ENCODE peak calls at places on chromosomes 12 and 14, in four cellular contexts. U is H1, P is GM12878, W is K562. G is an unnamed sample.

GRCh38 chr14:89618309-89618708 is 201.3 kb upstream of the FOXN3 start:
- DNase-seq in W (no peak), U (no peak), P (no peak), G (no peak)

GRCh38 chr14:72369106-72369505 is 436.9 kb downstream of the RGS6 start:
- DNase-seq in U (no peak), P (no peak), W (no peak), G (no peak)

GRCh38 chr12:76848132-76848531 is 30.7 kb downstream of the CSRP2 start:
- DNase-seq in U (no peak), W (no peak), P (no peak), G (no peak)

GRCh38 chr14:99460793-99461192 is 19.9 kb downstream of the SETD3 start:
- DNase-seq in U (no peak), P (no peak), W (peak), G (no peak)

GRCh38 chr12:70919597-70920035 is 922 bp downstream of the PTPRR start:
- DNase-seq in W (no peak), P (no peak), U (no peak), G (no peak)

GRCh38 chr12:119468286-119468685 is 125.3 kb upstream of the TMEM233 start:
- DNase-seq in U (no peak), P (no peak), W (no peak), G (no peak)

GRCh38 chr14:93047187-93047586 is 68.5 kb downstream of the ITPK1 start:
- DNase-seq in U (no peak), P (no peak), W (no peak), G (no peak)

GRCh38 chr14:92453691-92454090 is 59.9 kb upstream of the RIN3 start:
- DNase-seq in U (no peak), W (no peak), P (no peak), G (no peak)

GRCh38 chr12:70576341-70577282 is 60.6 kb downstream of the PTPRB start:
- DNase-seq in U (no peak), P (peak), W (peak), G (peak)

GRCh38 chr14:50670196-50670875 is 2.2 kb upstream of the SAV1 start:
- DNase-seq in W (no peak), P (no peak), U (peak), G (no peak)

GRCh38 chr14:100230361-100230760 is 8.6 kb upstream of the YY1 start:
- DNase-seq in P (no peak), U (no peak), W (no peak), G (no peak)

GRCh38 chr12:132710422-132711168 is at the start of gene PGAM5:
- DNase-seq in P (peak), W (peak), U (peak), G (peak)

GRCh38 chr14:80658733-80659132 is 282.8 kb downstream of the CEP128 start:
- DNase-seq in U (no peak), P (no peak), W (no peak), G (no peak)

GRCh38 chr12:47133981-47134380 is 54.2 kb upstream of the AMIGO2 start:
- DNase-seq in P (no peak), U (no peak), W (no peak), G (no peak)

GRCh38 chr14:24409956-24410355 is 11.2 kb downstream of the NYNRIN start:
- DNase-seq in P (no peak), W (no peak), U (no peak), G (no peak)

GRCh38 chr12:22088886-22089285 is 42.9 kb downstream of the CMAS start:
- DNase-seq in W (no peak), U (no peak), P (no peak), G (no peak)

GRCh38 chr14:57963071-57963470 is 97.2 kb upstream of the SLC35F4 start:
- DNase-seq in U (no peak), W (no peak), P (no peak), G (no peak)

GRCh38 chr12:47651368-47652254 is 54.2 kb downstream of the RPAP3 start:
- DNase-seq in P (peak), W (no peak), U (no peak), G (peak)

GRCh38 chr14:64541971-64542838 is 1.7 kb downstream of the HSPA2 start:
- DNase-seq in U (no peak), P (no peak), W (no peak), G (no peak)

GRCh38 chr14:91350813-91351507 is 66.7 kb downstream of the CCDC88C start:
- DNase-seq in W (no peak), P (peak), U (no peak), G (no peak)

GRCh38 chr14:103125098-103126070 is 2.1 kb downstream of the TNFAIP2 start:
- DNase-seq in P (no peak), U (no peak), W (no peak), G (no peak)

GRCh38 chr12:27493260-27493935 is 30.6 kb upstream of the PPFIBP1 start:
- DNase-seq in W (no peak), U (no peak), P (no peak), G (peak)

GRCh38 chr14:102215522-102216250 is 76.0 kb downstream of the WDR20 start:
- DNase-seq in P (no peak), U (no peak), W (no peak), G (no peak)

GRCh38 chr12:6570264-6570887 is 2.3 kb upstream of the NOP2 start:
- DNase-seq in W (peak), P (no peak), U (no peak), G (peak)

GRCh38 chr12:123150273-123150803 is 552 bp downstream of the PITPNM2 start:
- DNase-seq in W (peak), U (no peak), P (no peak), G (peak)

GRCh38 chr14:85532981-85533820 is 3.3 kb downstream of the FLRT2 start:
- DNase-seq in U (no peak), P (no peak), W (no peak), G (peak)

GRCh38 chr12:132176920-132177551 is 32.8 kb downstream of the NOC4L start:
- DNase-seq in U (no peak), W (no peak), P (no peak), G (no peak)

GRCh38 chr12:93221841-93222240 is 155.9 kb upstream of the NUDT4 start:
- DNase-seq in P (no peak), U (no peak), W (no peak), G (no peak)

GRCh38 chr12:2256915-2257314 is 204.1 kb downstream of the CACNA1C start:
- DNase-seq in P (no peak), U (no peak), W (no peak), G (no peak)

GRCh38 chr12:262817-263216 is at the start of gene SLC6A13:
- DNase-seq in P (no peak), U (no peak), W (no peak), G (no peak)

GRCh38 chr14:94026886-94027469 is 838 bp downstream of the OTUB2 start:
- DNase-seq in W (no peak), U (no peak), P (no peak), G (no peak)

GRCh38 chr12:10557329-10557728 is 51.6 kb downstream of the EIF2S3B start:
- DNase-seq in W (no peak), P (no peak), U (no peak), G (no peak)

GRCh38 chr12:107515446-107515958 is 170.1 kb upstream of the PWP1 start:
- DNase-seq in U (peak), P (no peak), W (no peak), G (peak)

GRCh38 chr14:99257122-99257672 is 14.8 kb downstream of the BCL11B start:
- DNase-seq in P (no peak), U (no peak), W (no peak), G (no peak)

GRCh38 chr12:38268612-38269011 is 48.0 kb upstream of the ALG10B start:
- DNase-seq in W (no peak), P (no peak), U (no peak), G (no peak)

GRCh38 chr12:1918081-1918874 is at the start of gene CACNA2D4:
- DNase-seq in U (no peak), W (no peak), P (no peak), G (no peak)

GRCh38 chr12:84508325-84508861 is 404.2 kb downstream of the SLC6A15 start:
- DNase-seq in U (no peak), P (no peak), W (no peak), G (peak)

GRCh38 chr12:52582971-52583456 is 9.4 kb upstream of the KRT74 start:
- DNase-seq in U (peak), P (no peak), W (peak), G (peak)

GRCh38 chr12:29519585-29520182 is 22.2 kb upstream of the OVCH1 start:
- DNase-seq in W (peak), U (no peak), P (no peak), G (peak)

GRCh38 chr12:25013061-25013460 is 64.2 kb upstream of the BCAT1 start:
- DNase-seq in W (no peak), P (no peak), U (no peak), G (no peak)

GRCh38 chr12:25018146-25018545 is 69.2 kb upstream of the BCAT1 start:
- DNase-seq in U (no peak), W (no peak), P (no peak), G (no peak)

GRCh38 chr12:25017336-25017735 is 68.4 kb upstream of the BCAT1 start:
- DNase-seq in W (no peak), P (no peak), U (no peak), G (no peak)

GRCh38 chr12:25009511-25010092 is 60.7 kb upstream of the BCAT1 start:
- DNase-seq in P (no peak), U (no peak), W (no peak), G (no peak)

DNA sequence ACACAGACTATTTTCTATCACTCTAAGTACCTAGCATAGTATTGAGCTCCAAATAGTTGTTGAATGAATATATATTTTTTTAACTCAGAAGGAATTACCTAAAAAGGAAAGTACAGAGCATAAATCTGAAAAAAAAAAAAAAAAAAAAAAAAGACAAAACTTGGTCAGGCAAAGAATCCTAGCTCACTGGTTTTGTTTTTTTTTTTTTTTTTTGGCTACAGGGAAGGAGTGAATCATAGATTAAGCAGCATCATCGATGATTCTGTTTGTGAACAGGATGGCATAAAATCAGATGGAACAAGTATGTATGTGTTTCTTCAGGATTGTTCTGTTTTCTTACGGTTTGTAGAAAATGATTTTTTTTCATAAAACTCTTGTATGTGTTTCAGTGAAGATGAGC is 66.1 kb upstream of the BCAT1 start:
- DNase-seq in W (no peak), U (no peak), P (no peak), G (no peak)
- TF ChIP-seq KDM1A in W (no peak), U (no peak), P (no peak), G (no peak)

DNA sequence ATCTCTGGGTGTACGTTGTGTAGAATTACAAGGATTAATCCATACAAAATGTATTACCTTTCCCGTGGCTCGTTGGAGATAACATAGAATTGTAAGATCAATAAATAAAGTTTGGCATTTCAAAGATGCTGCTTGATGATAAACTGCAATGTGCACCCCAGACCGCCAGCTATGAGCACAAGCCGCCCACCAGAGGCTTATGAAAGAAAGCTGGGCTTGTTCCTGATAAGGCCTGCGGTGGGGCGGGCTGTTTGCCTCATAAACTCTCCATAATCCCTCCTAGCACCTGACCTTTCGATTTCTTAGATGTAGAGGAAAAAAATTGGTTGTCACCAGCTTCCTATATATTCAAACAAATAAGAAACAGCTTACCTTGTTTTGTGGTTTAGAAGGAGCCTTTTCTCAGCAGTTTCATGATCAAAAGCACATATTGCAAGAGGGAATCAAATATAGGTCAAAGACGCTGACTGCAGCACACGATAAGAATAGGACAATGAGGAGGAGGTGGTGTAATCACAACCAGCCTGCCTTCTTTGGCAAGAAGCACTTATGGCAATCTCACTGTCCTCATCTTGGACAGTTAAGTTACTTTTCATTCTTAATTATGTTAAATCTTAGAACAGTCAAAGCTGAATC is 293.6 kb downstream of the RMST start:
- DNase-seq in P (no peak), W (no peak), U (no peak), G (no peak)
- TF ChIP-seq KDM1A in P (no peak), W (no peak), U (no peak), G (no peak)

GRCh38 chr14:76922599-76922998 is 96.4 kb downstream of the LRRC74A start:
- DNase-seq in P (no peak), U (no peak), W (no peak), G (no peak)

GRCh38 chr14:76922092-76922491 is 95.9 kb downstream of the LRRC74A start:
- DNase-seq in U (no peak), P (no peak), W (no peak), G (no peak)

GRCh38 chr14:76924363-76925151 is 98.3 kb downstream of the LRRC74A start:
- DNase-seq in U (peak), P (no peak), W (peak), G (peak)

GRCh38 chr14:76926521-76927251 is 100.5 kb downstream of the LRRC74A start:
- DNase-seq in W (no peak), P (no peak), U (no peak), G (no peak)

GRCh38 chr14:76923422-76924362 is 97.5 kb downstream of the LRRC74A start:
- DNase-seq in P (no peak), W (no peak), U (no peak), G (no peak)
- TF ChIP-seq KDM1A in P (no peak), W (peak), U (peak), G (no peak)

GRCh38 chr14:22084393-22085281 is 411.0 kb upstream of the OR4E1 start:
- DNase-seq in U (no peak), W (peak), P (peak), G (peak)
- TF ChIP-seq KDM1A in U (no peak), W (no peak), P (no peak), G (no peak)

GRCh38 chr12:98656289-98657101 is 11.4 kb downstream of the APAF1 start:
- DNase-seq in W (no peak), U (no peak), P (no peak), G (no peak)
- TF ChIP-seq KDM1A in W (peak), U (no peak), P (no peak), G (no peak)

GRCh38 chr12:49558526-49558925 is 9.4 kb downstream of the MCRS1 start:
- DNase-seq in W (no peak), U (no peak), P (no peak), G (no peak)
- TF ChIP-seq KDM1A in W (no peak), U (no peak), P (no peak), G (no peak)

GRCh38 chr14:55834390-55834789 is 254.4 kb downstream of the KTN1 start:
- DNase-seq in P (no peak), U (no peak), W (no peak), G (no peak)
- TF ChIP-seq KDM1A in P (no peak), U (no peak), W (no peak), G (no peak)

GRCh38 chr12:121464331-121464730 is 64.4 kb downstream of the RNF34 start:
- DNase-seq in W (no peak), U (no peak), P (no peak), G (no peak)

GRCh38 chr12:121468451-121468850 is 68.5 kb downstream of the RNF34 start:
- DNase-seq in U (no peak), P (no peak), W (no peak), G (no peak)

GRCh38 chr12:121466800-121467637 is 67.1 kb downstream of the RNF34 start:
- DNase-seq in U (peak), W (peak), P (peak), G (peak)

GRCh38 chr12:121467638-121468403 is 67.9 kb downstream of the RNF34 start:
- DNase-seq in W (no peak), U (no peak), P (no peak), G (peak)

GRCh38 chr12:121465921-121466799 is 66.2 kb downstream of the RNF34 start:
- DNase-seq in U (no peak), W (no peak), P (no peak), G (peak)
- TF ChIP-seq KDM1A in U (no peak), W (no peak), P (no peak), G (no peak)